ENCODE peak calls at places on chromosomes 2 and 18, in seven cellular contexts. D, A, E, Q, P, F and C are unnamed samples.

GRCh38 chr2:186827426-186827825 is 21.5 kb downstream of the ZSWIM2 start:
- DNase-seq in E (no peak), F (no peak), D (no peak), Q (no peak), P (no peak), A (no peak), C (no peak)

GRCh38 chr18:8874872-8875271 is 169.5 kb downstream of the MTCL1 start:
- DNase-seq in A (no peak), F (no peak), E (no peak), D (no peak), Q (no peak), P (no peak), C (no peak)

GRCh38 chr2:223093436-223093839 is 41.4 kb downstream of the KCNE4 start:
- DNase-seq in P (peak; percentile 65), Q (no peak), A (peak; percentile 71), E (peak; percentile 44), D (no peak), F (peak; percentile 68), C (peak; percentile 85)

GRCh38 chr18:8741524-8741923 is 36.2 kb downstream of the MTCL1 start:
- DNase-seq in E (no peak), P (no peak), F (no peak), D (no peak), A (no peak), Q (no peak), C (no peak)

GRCh38 chr2:71082402-71083252 is 14.2 kb downstream of the NAGK start:
- DNase-seq in A (no peak), P (no peak), F (no peak), E (no peak), D (no peak), Q (no peak), C (no peak)

GRCh38 chr2:21043744-21044532 is at the start of gene APOB:
- DNase-seq in A (peak; percentile 55), P (no peak), F (peak; percentile 61), D (no peak), E (peak; percentile 53), Q (no peak), C (no peak)

GRCh38 chr2:143467011-143467410 is 337.8 kb downstream of the ARHGAP15 start:
- DNase-seq in P (no peak), Q (no peak), D (no peak), A (no peak), F (no peak), E (no peak), C (no peak)

GRCh38 chr2:85578243-85579180 is 1.1 kb downstream of the VAMP8 start:
- DNase-seq in E (no peak), D (peak; percentile 61), A (peak; percentile 88), F (peak; percentile 84), Q (peak; percentile 63), P (peak; percentile 48), C (peak; percentile 83)

GRCh38 chr2:69188174-69188900 is 175.4 kb downstream of the ANTXR1 start:
- DNase-seq in F (no peak), D (no peak), A (no peak), Q (no peak), E (no peak), P (no peak), C (no peak)

GRCh38 chr2:134259571-134259970 is 5.7 kb downstream of the MGAT5 start:
- DNase-seq in E (no peak), A (no peak), P (no peak), D (no peak), Q (no peak), F (no peak), C (no peak)

GRCh38 chr2:31386648-31387047 is 27.9 kb downstream of the XDH start:
- DNase-seq in P (no peak), Q (no peak), D (no peak), A (no peak), F (no peak), E (no peak), C (no peak)

GRCh38 chr2:142745691-142746090 is 131.8 kb upstream of the KYNU start:
- DNase-seq in P (no peak), E (no peak), Q (no peak), D (no peak), A (no peak), F (no peak), C (no peak)

GRCh38 chr2:44283116-44283666 is 7.9 kb downstream of the SLC3A1 start:
- DNase-seq in D (no peak), F (no peak), P (no peak), E (no peak), A (no peak), Q (no peak), C (no peak)

GRCh38 chr2:12043131-12043530 is 296.7 kb downstream of the LPIN1 start:
- DNase-seq in F (no peak), Q (no peak), P (no peak), E (no peak), D (no peak), A (no peak), C (no peak)

GRCh38 chr18:23673725-23674124 is 11.0 kb upstream of the ANKRD29 start:
- DNase-seq in A (no peak), E (no peak), Q (no peak), F (no peak), P (no peak), D (no peak), C (no peak)

GRCh38 chr2:45734336-45734735 is 82.9 kb downstream of the PRKCE start:
- DNase-seq in E (no peak), P (no peak), D (no peak), A (no peak), F (no peak), Q (no peak), C (no peak)

DNA sequence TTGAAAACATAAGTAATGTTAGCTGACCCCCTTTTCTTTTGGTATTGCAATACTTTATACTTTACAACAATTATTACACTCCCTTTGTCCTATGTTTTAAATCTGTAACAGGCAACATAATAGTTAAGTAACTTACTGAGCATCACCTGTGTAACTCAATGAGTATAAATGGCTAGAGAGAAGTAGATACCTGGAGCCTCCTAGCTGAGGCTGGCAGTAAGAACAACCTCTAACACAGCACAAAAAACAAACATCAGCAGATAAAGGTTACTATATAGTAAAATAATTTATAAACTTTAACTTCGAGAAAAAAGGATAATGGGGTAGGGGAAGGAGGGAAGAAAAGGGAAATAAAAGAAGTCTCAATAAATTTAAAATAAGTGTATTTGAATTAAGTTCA is 73.1 kb upstream of the ST8SIA5 start:
- DNase-seq in P (no peak), E (no peak), D (no peak), F (no peak), Q (no peak), A (no peak), C (no peak)
- TF ChIP-seq CTCF in P (no peak), E (no peak), D (no peak), F (no peak), Q (no peak), A (peak; percentile 8), C (no peak)

GRCh38 chr2:120036145-120036544 is 23.3 kb downstream of the EPB41L5 start:
- DNase-seq in A (no peak), F (no peak), E (no peak), D (no peak), Q (no peak), P (no peak), C (no peak)

GRCh38 chr2:120034616-120035015 is 21.7 kb downstream of the EPB41L5 start:
- DNase-seq in A (no peak), D (no peak), Q (no peak), P (no peak), F (no peak), E (no peak), C (no peak)

GRCh38 chr2:120032297-120032696 is 19.4 kb downstream of the EPB41L5 start:
- DNase-seq in Q (no peak), P (no peak), D (no peak), A (no peak), F (no peak), E (no peak), C (no peak)

GRCh38 chr2:120037995-120038541 is 25.2 kb downstream of the EPB41L5 start:
- DNase-seq in P (no peak), Q (no peak), D (no peak), A (no peak), E (no peak), F (no peak), C (no peak)

GRCh38 chr2:120034027-120034426 is 21.1 kb downstream of the EPB41L5 start:
- DNase-seq in E (no peak), Q (no peak), P (no peak), A (no peak), F (no peak), D (no peak), C (no peak)
- H3K4me3 ChIP-seq in E (no peak overlapping the region), Q (no peak overlapping the region), P (no peak overlapping the region), A (no peak overlapping the region), F (no peak overlapping the region), D (no peak overlapping the region), C (no peak overlapping the region)

GRCh38 chr2:226124548-226125011 is 675.0 kb downstream of the IRS1 start:
- DNase-seq in F (no peak), P (no peak), Q (no peak), A (no peak), E (no peak), D (no peak), C (no peak)
- H3K4me1 ChIP-seq in F (no peaks in the 10 kb centered on the region), P (peaks cover 59% of the 10 kb centered on the region), Q (no peaks in the 10 kb centered on the region), A (peaks cover 18% of the 10 kb centered on the region), E (peaks cover 5% of the 10 kb centered on the region), D (no peaks in the 10 kb centered on the region), C (no peaks in the 10 kb centered on the region)

DNA sequence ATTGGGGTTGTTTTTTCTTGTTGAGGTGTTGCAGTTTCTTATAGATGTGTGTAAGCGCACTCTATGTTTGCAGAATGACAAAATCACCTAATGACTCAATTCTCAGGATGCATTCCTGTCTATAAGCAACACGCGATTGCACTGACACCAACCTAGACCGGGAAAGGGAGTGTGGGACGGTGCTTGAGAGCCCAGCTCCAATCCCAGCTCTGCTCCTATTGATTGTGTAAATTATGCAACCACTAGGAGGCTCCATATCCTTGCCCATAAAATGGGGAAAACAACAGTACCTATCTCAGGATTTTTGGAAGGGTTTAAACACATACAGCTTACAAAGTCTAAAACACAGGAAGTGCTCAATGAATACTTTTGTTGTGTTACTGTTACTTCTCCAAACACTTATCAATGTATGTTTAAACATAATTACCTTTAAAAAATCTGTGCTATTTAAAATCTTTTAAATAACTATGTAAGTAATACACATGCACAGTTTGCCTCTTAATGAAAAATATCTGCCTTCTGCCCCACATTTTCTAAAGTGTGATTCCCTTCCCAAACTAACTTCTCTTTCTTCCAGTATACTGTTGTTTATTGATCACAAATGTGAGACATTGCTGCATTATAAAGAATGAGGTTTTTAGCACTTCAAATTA is 132.5 kb downstream of the SPHKAP start:
- DNase-seq in D (peak; percentile 20), P (peak; percentile 7), Q (peak; percentile 26), E (no peak), F (no peak), A (no peak), C (no peak)
- TF ChIP-seq CTCF in D (no peak), P (peak; percentile 41), Q (no peak), E (no peak), F (peak; percentile 58), A (no peak), C (peak; percentile 67)

DNA sequence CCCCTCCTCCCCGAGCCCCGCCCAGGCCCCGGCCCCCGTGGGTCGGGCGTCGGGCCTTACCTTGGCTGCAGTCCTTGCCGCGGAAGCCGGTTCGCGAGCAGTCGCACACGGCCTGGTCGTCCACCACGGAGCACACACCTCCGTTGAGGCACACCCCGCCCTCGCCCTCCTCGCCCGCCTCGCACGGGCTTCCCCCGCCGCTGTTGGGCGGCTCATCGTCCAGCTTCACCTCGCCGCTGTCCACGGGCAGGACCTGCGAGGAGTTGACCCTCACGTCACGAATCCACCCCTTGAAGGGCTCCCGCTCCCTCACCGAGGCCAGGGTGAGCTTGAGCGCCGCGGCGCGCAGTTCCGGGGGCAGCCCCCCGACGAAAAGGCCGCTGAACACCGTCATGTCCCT is 4.5 kb downstream of the NRXN1 start:
- DNase-seq in E (no peak), F (peak; percentile 62), Q (no peak), P (no peak), A (peak; percentile 49), D (no peak), C (no peak)
- H3K4me3 ChIP-seq in E (no peak overlapping the region), F (no peak overlapping the region), Q (no peak overlapping the region), P (no peak overlapping the region), A (no peak overlapping the region), D (no peak overlapping the region), C (no peak overlapping the region)

GRCh38 chr18:3457261-3457724 is 7.3 kb downstream of the TGIF1 start:
- DNase-seq in Q (peak; percentile 35), E (no peak), A (no peak), P (no peak), F (no peak), D (peak; percentile 66), C (no peak)
- H3K4me1 ChIP-seq in Q (peaks cover 46% of the 10 kb centered on the region), E (peaks cover 3% of the 10 kb centered on the region), A (peaks cover 32% of the 10 kb centered on the region), P (peaks cover 63% of the 10 kb centered on the region), F (peaks cover 5% of the 10 kb centered on the region), D (peaks cover 13% of the 10 kb centered on the region), C (peaks cover 48% of the 10 kb centered on the region)